ENCODE peak calls at places on chromosomes 1 and 21, in ten cellular contexts. I is colonic mucosa, A is breast epithelium, X is fibroblast of lung, M is sigmoid colon, H is IMR-90, D is iPS DF 6.9, U is astrocyte, G is uterus, C is esophagus squamous epithelium. E is an unnamed sample. For H3K9me3 and H3K27me3, the result is how much of the 10 kb centered on the place peaks cover.

GRCh38 chr1:209611771-209612570 is 28.5 kb downstream of the CAMK1G start:
- DNase-seq in I (no peak), A (no peak), X (no peak), M (no peak), H (no peak), D (no peak), U (no peak), G (no peak), C (no peak), E (no peak)

GRCh38 chr1:248884632-248885295 is 21.3 kb upstream of the PGBD2 start:
- DNase-seq in I (no peak), A (no peak), X (no peak), M (no peak), H (peak), D (no peak), U (peak), G (no peak), C (no peak), E (no peak)

GRCh38 chr1:225587310-225587709 is 65.6 kb downstream of the ENAH start:
- DNase-seq in I (no peak), A (no peak), X (no peak), M (no peak), H (no peak), D (no peak), U (no peak), G (no peak), C (no peak), E (no peak)

GRCh38 chr1:227891223-227891954 is 56.3 kb downstream of the WNT9A start:
- DNase-seq in I (peak), A (no peak), X (no peak), M (peak), H (no peak), D (no peak), U (no peak), G (peak), C (no peak), E (peak)

GRCh38 chr1:168121314-168122029 is 15.3 kb downstream of the GPR161 start:
- DNase-seq in I (peak), A (peak), X (peak), M (peak), H (peak), D (no peak), U (peak), G (peak), C (no peak), E (peak)

GRCh38 chr1:12386130-12386529 is 156.3 kb downstream of the VPS13D start:
- DNase-seq in I (no peak), A (peak), X (no peak), M (no peak), H (no peak), D (no peak), U (peak), G (no peak), C (no peak), E (no peak)

GRCh38 chr1:170321113-170321512 is 175.4 kb downstream of the NTMT2 start:
- DNase-seq in I (no peak), A (no peak), X (peak), M (no peak), H (peak), D (no peak), U (peak), G (no peak), C (no peak), E (no peak)

GRCh38 chr1:96926176-96926575 is 204.6 kb downstream of the PTBP2 start:
- DNase-seq in I (no peak), A (no peak), X (no peak), M (no peak), H (no peak), D (no peak), U (no peak), G (no peak), C (no peak), E (no peak)

GRCh38 chr1:65221638-65222421 is 73.8 kb downstream of the AK4 start:
- DNase-seq in I (no peak), A (no peak), X (no peak), M (no peak), H (no peak), D (no peak), U (no peak), G (no peak), C (no peak), E (no peak)

GRCh38 chr1:13756557-13757315 is 56.7 kb downstream of the PRDM2 start:
- DNase-seq in I (no peak), A (no peak), X (no peak), M (no peak), H (no peak), D (no peak), U (no peak), G (no peak), C (no peak), E (no peak)

GRCh38 chr1:13760921-13761320 is 60.9 kb downstream of the PRDM2 start:
- DNase-seq in I (no peak), A (peak), X (no peak), M (no peak), H (no peak), D (no peak), U (no peak), G (no peak), C (no peak), E (no peak)

GRCh38 chr1:13757693-13758092 is 57.7 kb downstream of the PRDM2 start:
- DNase-seq in I (no peak), A (no peak), X (no peak), M (no peak), H (no peak), D (no peak), U (peak), G (no peak), C (no peak), E (no peak)

GRCh38 chr1:13760340-13760739 is 60.4 kb downstream of the PRDM2 start:
- DNase-seq in I (no peak), A (no peak), X (no peak), M (no peak), H (no peak), D (no peak), U (no peak), G (no peak), C (no peak), E (no peak)

GRCh38 chr1:13759072-13759471 is 59.1 kb downstream of the PRDM2 start:
- DNase-seq in I (no peak), A (peak), X (no peak), M (no peak), H (no peak), D (no peak), U (no peak), G (no peak), C (no peak), E (no peak)
- H3K4me3 ChIP-seq in I (no peak), A (no peak), X (no peak), M (no peak), H (no peak), D (no peak), U (no peak), G (no peak), C (peak), E (no peak)

GRCh38 chr1:206808615-206809014 is 36.3 kb upstream of the IL10 start:
- DNase-seq in I (no peak), A (no peak), X (peak), M (no peak), H (peak), D (no peak), U (peak), G (no peak), C (no peak), E (no peak)
- H3K9me3 ChIP-seq in I (under half), A (under half), X (under half), M (under half), H (under half), D (under half), U (under half), G (under half), C (under half), E (under half)

GRCh38 chr1:29459551-29459945 is 223.2 kb downstream of the PTPRU start:
- DNase-seq in I (no peak), A (no peak), X (no peak), M (no peak), H (no peak), D (no peak), U (no peak), G (no peak), C (no peak), E (no peak)
- H3K27me3 ChIP-seq in I (under half), A (under half), X (under half), M (under half), H (under half), D (under half), U (under half), G (under half), C (under half), E (under half)

GRCh38 chr21:21007606-21008005 is 9.4 kb downstream of the NCAM2 start:
- DNase-seq in I (no peak), A (no peak), X (no peak), M (no peak), H (peak), D (no peak), U (peak), G (no peak), C (no peak), E (no peak)
- H3K4me3 ChIP-seq in I (no peak), A (no peak), X (no peak), M (no peak), H (no peak), D (no peak), U (no peak), G (no peak), C (no peak), E (no peak)